ENCODE peak calls at places on chromosomes 11 and 22, in ten cellular contexts. Y is OCI-LY7, V is lung, B is lower lobe of right lung, E is fibroblast of pulmonary artery, U is neural progenitor cell, N is transverse colon, I is IMR-90, A is left ventricle myocardium inferior, G is psoas muscle. P is an unnamed sample.
A peak's percentile ranks its signal among the peaks of the same experiment; 100 is the strongest.

GRCh38 chr22:48585916-48586798 is 1241.5 kb downstream of the BRD1 start:
- DNase-seq in I (no peak), G (peak; percentile 25), A (no peak), B (peak; percentile 28), Y (no peak), E (no peak), N (no peak), V (no peak), U (peak; percentile 25), P (no peak)

GRCh38 chr11:83467841-83468240 is 181.7 kb upstream of the CCDC90B start:
- DNase-seq in I (no peak), E (no peak), B (no peak), Y (no peak), G (no peak), V (no peak), U (no peak), N (no peak), A (no peak), P (no peak)

GRCh38 chr22:24995649-24996180 is 43.2 kb downstream of the KIAA1671 start:
- DNase-seq in N (no peak), A (no peak), G (no peak), V (no peak), Y (no peak), I (no peak), E (no peak), U (no peak), B (no peak), P (no peak)

GRCh38 chr22:22703715-22704114 is 59.3 kb downstream of the GGTLC2 start:
- DNase-seq in B (no peak), U (no peak), N (no peak), V (no peak), I (no peak), G (no peak), E (peak; percentile 73), Y (no peak), A (no peak), P (no peak)

GRCh38 chr11:116689413-116690127 is 83.2 kb downstream of the BUD13 start:
- DNase-seq in E (no peak), B (peak; percentile 27), Y (no peak), V (no peak), I (no peak), G (no peak), U (no peak), A (no peak), N (no peak), P (no peak)

GRCh38 chr11:63362196-63362829 is 7.3 kb upstream of the SLC22A9 start:
- DNase-seq in V (no peak), Y (no peak), N (no peak), E (no peak), B (no peak), U (no peak), I (no peak), A (no peak), G (no peak), P (no peak)

GRCh38 chr11:5293028-5293427 is 8.7 kb downstream of the OR51B4 start:
- DNase-seq in A (no peak), U (no peak), Y (no peak), E (no peak), B (no peak), I (peak; percentile 28), V (no peak), N (no peak), G (no peak), P (no peak)

GRCh38 chr11:57315491-57315890 is 9.3 kb downstream of the TNKS1BP1 start:
- DNase-seq in N (peak; percentile 7), B (no peak), U (no peak), V (no peak), Y (no peak), A (no peak), E (peak; percentile 88), I (peak; percentile 61), G (peak; percentile 53), P (no peak)

GRCh38 chr22:27857441-27857840 is 55.9 kb upstream of the MN1 start:
- DNase-seq in B (no peak), Y (no peak), U (no peak), A (no peak), N (no peak), G (peak; percentile 71), V (no peak), E (no peak), I (peak; percentile 72), P (no peak)

GRCh38 chr11:124898711-124899110 is 1.0 kb upstream of the ROBO4 start:
- DNase-seq in A (no peak), I (no peak), E (peak; percentile 94), V (no peak), Y (no peak), U (no peak), B (no peak), G (peak; percentile 68), N (no peak), P (peak; percentile 45)

GRCh38 chr22:31631381-31631780 is 30.6 kb downstream of the PISD start:
- DNase-seq in N (no peak), E (no peak), V (no peak), I (no peak), B (no peak), A (no peak), G (no peak), Y (no peak), U (no peak), P (no peak)
- H3K4me3 ChIP-seq in N (peak overlapping the region; percentile 82), E (peak overlapping the region; percentile 76), V (peak overlapping the region; percentile 70), I (peak overlapping the region; percentile 69), B (peak overlapping the region; percentile 75), A (peak overlapping the region; percentile 93), G (peak overlapping the region; percentile 79), Y (peak overlapping the region; percentile 73), U (peak overlapping the region; percentile 80), P (peak overlapping the region; percentile 88)

GRCh38 chr11:35147273-35147672 is 8.3 kb downstream of the CD44 start:
- DNase-seq in B (no peak), Y (no peak), N (no peak), E (no peak), V (no peak), U (no peak), I (no peak), A (no peak), G (no peak), P (no peak)
- TF ChIP-seq CTCF in B (no peak), Y (no peak), N (no peak), E (no peak), V (no peak), U (no peak), I (no peak), A (no peak), G (no peak), P (no peak)

GRCh38 chr11:119309411-119309810 is 7.5 kb downstream of the MCAM start:
- DNase-seq in G (no peak), U (no peak), N (no peak), E (no peak), A (no peak), I (no peak), Y (no peak), V (no peak), B (no peak), P (no peak)

GRCh38 chr11:119307219-119307618 is 9.7 kb downstream of the MCAM start:
- DNase-seq in U (peak; percentile 67), E (no peak), N (no peak), A (no peak), B (no peak), Y (no peak), I (no peak), V (no peak), G (no peak), P (no peak)

GRCh38 chr11:119307974-119308373 is 9.0 kb downstream of the MCAM start:
- DNase-seq in G (no peak), N (no peak), Y (no peak), V (no peak), U (no peak), B (no peak), I (no peak), A (no peak), E (no peak), P (no peak)

GRCh38 chr11:119310682-119311052 is 6.3 kb downstream of the MCAM start:
- DNase-seq in Y (no peak), B (no peak), U (no peak), I (no peak), A (no peak), G (no peak), V (no peak), N (no peak), E (no peak), P (no peak)

GRCh38 chr11:119309953-119310681 is 6.8 kb downstream of the MCAM start:
- DNase-seq in Y (no peak), N (no peak), B (no peak), A (no peak), U (no peak), G (no peak), V (no peak), I (no peak), E (no peak), P (no peak)
- H3K4me3 ChIP-seq in Y (no peak overlapping the region), N (no peak overlapping the region), B (no peak overlapping the region), A (no peak overlapping the region), U (no peak overlapping the region), G (no peak overlapping the region), V (no peak overlapping the region), I (no peak overlapping the region), E (no peak overlapping the region), P (no peak overlapping the region)

GRCh38 chr11:64803163-64803845 is at the start of gene MAP4K2:
- DNase-seq in U (peak; percentile 97), V (peak; percentile 82), I (peak; percentile 68), A (peak; percentile 91), Y (peak; percentile 91), B (peak; percentile 92), G (peak; percentile 92), N (peak; percentile 93), E (peak; percentile 83), P (peak; percentile 45)
- TF ChIP-seq CTCF in U (peak; percentile 38), V (no peak), I (peak; percentile 38), A (peak; percentile 38), Y (peak; percentile 61), B (peak; percentile 35), G (peak; percentile 38), N (peak; percentile 18), E (no peak), P (no peak)

GRCh38 chr22:46040471-46041465 is 63.8 kb upstream of the WNT7B start:
- DNase-seq in B (peak; percentile 26), V (no peak), U (no peak), E (no peak), I (no peak), G (peak; percentile 68), A (peak; percentile 10), N (no peak), Y (peak; percentile 37), P (no peak)
- H3K4me3 ChIP-seq in B (no peak overlapping the region), V (no peak overlapping the region), U (no peak overlapping the region), E (no peak overlapping the region), I (no peak overlapping the region), G (peak overlapping the region; percentile 42), A (no peak overlapping the region), N (no peak overlapping the region), Y (no peak overlapping the region), P (no peak overlapping the region)

P was measured in astrocyte of the cerebellum.